ENCODE peak calls at places on chromosomes 2 and 18, in six cellular contexts. S is NT2/D1; Q is GM23248; H is CD8-positive, alpha-beta T cell; W is effector memory CD4-positive, alpha-beta T cell; P is OCI-LY7. I is an unnamed sample. For H3K9me3, the result is how much of the 10 kb centered on the place peaks cover.

GRCh38 chr18:3199942-3200645 is 19.7 kb downstream of the MYOM1 start:
- DNase-seq in W (no peak), H (no peak), P (no peak), Q (no peak), S (no peak), I (no peak)

GRCh38 chr2:96131152-96131817 is 7.0 kb downstream of the ASTL start:
- DNase-seq in Q (no peak), W (no peak), S (no peak), P (no peak), H (peak), I (no peak)

GRCh38 chr2:161417428-161418274 is 1.6 kb downstream of the TBR1 start:
- DNase-seq in P (no peak), Q (no peak), W (no peak), S (no peak), H (no peak), I (no peak)

GRCh38 chr2:221807706-221808105 is 235.6 kb upstream of the EPHA4 start:
- DNase-seq in H (no peak), Q (peak), P (no peak), W (no peak), S (no peak), I (no peak)

GRCh38 chr2:105609756-105610397 is 134.8 kb upstream of the NCK2 start:
- DNase-seq in Q (no peak), H (no peak), P (no peak), S (no peak), W (no peak), I (no peak)

GRCh38 chr2:190835303-190835930 is 45.2 kb upstream of the GLS start:
- DNase-seq in P (no peak), Q (peak), H (no peak), W (no peak), S (no peak), I (peak)

GRCh38 chr18:39173022-39173421 is 1607.4 kb upstream of the CELF4 start:
- DNase-seq in P (no peak), H (no peak), Q (no peak), W (no peak), S (no peak), I (no peak)

GRCh38 chr2:207487650-207488315 is 42.0 kb upstream of the CREB1 start:
- DNase-seq in P (no peak), S (no peak), H (no peak), Q (peak), W (no peak), I (peak)

GRCh38 chr2:176554107-176555048 is 285.1 kb downstream of the MTX2 start:
- DNase-seq in Q (peak), S (peak), H (no peak), W (no peak), P (peak), I (peak)

GRCh38 chr2:189580662-189581353 is at the start of gene SLC40A1:
- DNase-seq in Q (peak), H (peak), S (peak), P (no peak), W (peak), I (peak)

GRCh38 chr2:59701271-59701994 is 852.0 kb downstream of the BCL11A start:
- DNase-seq in P (no peak), H (no peak), Q (no peak), W (no peak), S (no peak), I (no peak)

GRCh38 chr2:28639836-28640235 is 111.8 kb upstream of the PPP1CB start:
- DNase-seq in P (no peak), H (no peak), S (no peak), W (no peak), Q (no peak), I (no peak)

GRCh38 chr2:138373993-138374408 is 127.6 kb upstream of the SPOPL start:
- DNase-seq in P (peak), H (no peak), Q (peak), S (peak), W (no peak), I (peak)

GRCh38 chr18:55124078-55124477 is 164.8 kb upstream of the CCDC68 start:
- DNase-seq in Q (peak), H (no peak), W (no peak), P (no peak), S (no peak), I (no peak)

GRCh38 chr18:21241224-21242131 is 554 bp upstream of the GREB1L start:
- DNase-seq in S (no peak), H (no peak), P (no peak), Q (peak), W (no peak), I (peak)

DNA sequence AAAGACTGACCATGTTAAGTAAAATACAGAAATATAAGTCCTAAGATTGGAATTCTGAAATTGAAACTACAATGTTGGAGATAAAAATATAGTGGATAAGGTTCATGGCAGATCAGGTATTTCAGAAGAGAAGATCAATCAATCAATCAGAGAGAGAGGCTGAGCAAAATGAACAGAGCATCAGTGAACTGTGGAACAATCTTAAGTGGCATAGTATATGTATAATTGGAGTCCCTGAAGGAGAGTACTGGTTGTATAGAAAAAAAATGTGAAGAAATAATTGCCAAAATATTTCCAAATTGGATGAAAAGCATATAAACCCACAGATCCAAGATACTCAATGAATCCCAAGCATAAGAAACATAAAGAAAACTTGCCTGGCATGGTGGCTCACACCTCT is 35.0 kb downstream of the ASB18 start:
- DNase-seq in Q (no peak), W (no peak), H (no peak), S (no peak), P (no peak), I (no peak)
- H3K9me3 ChIP-seq in Q (under half), W (under half), H (under half), S (under half), P (under half), I (half or more)

GRCh38 chr2:7983451-7983850 is 698.4 kb upstream of the ID2 start:
- DNase-seq in P (no peak), S (no peak), Q (no peak), W (no peak), H (no peak), I (no peak)

GRCh38 chr2:7984693-7985353 is 697.0 kb upstream of the ID2 start:
- DNase-seq in H (no peak), P (no peak), S (no peak), Q (no peak), W (no peak), I (no peak)

GRCh38 chr2:7977900-7978299 is 704.0 kb upstream of the ID2 start:
- DNase-seq in P (no peak), Q (no peak), S (no peak), H (no peak), W (no peak), I (no peak)

GRCh38 chr2:7983912-7984311 is 697.9 kb upstream of the ID2 start:
- DNase-seq in W (no peak), Q (no peak), H (no peak), P (no peak), S (no peak), I (no peak)

DNA sequence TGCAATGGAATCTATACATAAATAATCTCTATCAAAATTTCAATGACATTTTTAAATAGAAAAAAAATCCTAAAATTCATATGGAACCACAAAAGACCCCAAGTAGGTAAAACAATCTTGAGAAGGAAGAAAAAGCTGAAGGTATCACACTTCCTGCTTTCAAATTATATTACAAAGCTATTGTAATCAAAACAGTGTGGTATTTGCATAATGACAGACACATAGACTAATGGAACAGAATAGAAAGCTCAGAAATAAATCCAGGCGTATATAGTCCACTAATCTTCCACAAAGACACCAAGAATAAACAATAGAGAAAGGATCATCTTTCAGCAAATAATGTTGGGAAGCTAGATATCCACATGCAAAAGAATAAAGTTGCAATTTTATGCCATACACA is 699.8 kb upstream of the ID2 start:
- DNase-seq in S (no peak), H (no peak), W (no peak), P (no peak), Q (no peak), I (no peak)
- H3K9me3 ChIP-seq in S (under half), H (under half), W (under half), P (under half), Q (under half), I (under half)

GRCh38 chr2:147273106-147273505 is 571.7 kb upstream of the ACVR2A start:
- DNase-seq in H (no peak), S (no peak), P (no peak), Q (no peak), W (no peak), I (no peak)
- H3K9me3 ChIP-seq in H (under half), S (under half), P (under half), Q (under half), W (under half), I (under half)

DNA sequence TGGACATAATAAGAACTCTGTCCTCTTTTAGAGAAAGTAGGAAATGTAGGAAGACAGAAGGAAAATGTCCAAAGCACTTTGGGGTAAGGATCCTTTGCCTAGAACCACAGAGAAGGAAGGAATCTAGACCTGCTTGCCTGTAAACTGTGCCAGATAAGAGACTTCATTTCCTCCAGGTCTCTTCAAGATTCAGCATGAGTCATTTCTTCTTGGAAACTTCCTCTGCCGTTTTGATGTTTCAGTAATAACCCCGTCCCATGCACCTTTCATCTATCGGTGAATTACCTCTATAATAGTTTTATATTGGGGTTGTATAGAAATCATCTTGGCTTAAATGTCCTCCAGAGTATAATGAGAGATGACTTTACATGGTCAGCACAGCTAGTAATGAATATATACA is 63.2 kb upstream of the LRATD1 start:
- DNase-seq in W (no peak), Q (no peak), S (no peak), P (no peak), H (no peak), I (no peak)
- H3K9me3 ChIP-seq in W (under half), Q (under half), S (under half), P (under half), H (under half), I (under half)

DNA sequence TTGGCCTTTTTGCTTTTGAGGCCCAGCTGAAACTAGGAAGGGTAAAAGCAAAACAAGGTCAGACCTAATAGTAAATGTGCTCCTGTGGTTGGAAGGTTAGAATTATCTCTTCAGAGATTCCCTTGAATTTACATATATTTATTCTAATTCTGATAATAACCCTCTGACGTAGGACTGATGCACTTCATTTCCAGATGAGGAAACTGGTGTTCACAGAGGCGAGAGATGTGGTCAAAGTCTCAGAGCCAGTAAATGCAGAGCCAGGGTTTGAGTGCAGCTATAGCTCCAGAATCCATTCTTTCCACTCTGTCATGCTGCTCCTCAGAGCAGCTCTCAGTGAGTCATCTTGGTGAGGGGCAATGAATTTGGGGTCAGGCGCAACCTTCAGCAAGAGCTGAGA is 142.4 kb upstream of the FBXO11 start:
- DNase-seq in Q (no peak), P (no peak), W (no peak), S (no peak), H (no peak), I (no peak)
- H3K9me3 ChIP-seq in Q (under half), P (under half), W (under half), S (under half), H (under half), I (under half)

DNA sequence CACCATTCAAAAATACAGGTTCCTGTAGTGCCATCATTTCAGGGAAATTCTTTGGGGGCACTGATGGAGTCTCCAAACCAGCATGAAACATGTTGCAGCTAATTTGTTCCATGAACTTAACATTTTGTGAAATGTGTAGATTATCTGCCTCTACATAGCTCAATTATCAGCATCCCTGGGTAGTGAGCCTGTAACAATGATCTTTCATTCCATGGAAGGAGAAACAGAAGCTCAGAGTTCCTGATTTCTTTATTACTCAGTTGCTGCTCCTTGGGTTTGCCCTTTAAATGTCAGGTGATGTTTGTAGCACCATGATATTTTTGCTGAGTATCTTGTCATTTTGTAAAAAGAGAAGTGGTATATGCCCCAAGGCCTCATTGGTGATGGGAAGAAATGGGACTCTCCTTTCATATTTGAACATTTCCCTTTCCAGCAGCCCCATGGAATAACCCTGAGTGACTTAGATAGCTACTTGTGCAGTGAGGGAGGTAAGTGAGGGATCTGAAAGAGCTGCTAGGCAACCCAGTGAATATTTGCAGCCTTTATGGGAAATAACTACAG is 146.9 kb downstream of the CERS6 start:
- DNase-seq in H (no peak), P (no peak), W (no peak), Q (no peak), S (no peak), I (no peak)
- H3K9me3 ChIP-seq in H (under half), P (under half), W (under half), Q (under half), S (under half), I (under half)

DNA sequence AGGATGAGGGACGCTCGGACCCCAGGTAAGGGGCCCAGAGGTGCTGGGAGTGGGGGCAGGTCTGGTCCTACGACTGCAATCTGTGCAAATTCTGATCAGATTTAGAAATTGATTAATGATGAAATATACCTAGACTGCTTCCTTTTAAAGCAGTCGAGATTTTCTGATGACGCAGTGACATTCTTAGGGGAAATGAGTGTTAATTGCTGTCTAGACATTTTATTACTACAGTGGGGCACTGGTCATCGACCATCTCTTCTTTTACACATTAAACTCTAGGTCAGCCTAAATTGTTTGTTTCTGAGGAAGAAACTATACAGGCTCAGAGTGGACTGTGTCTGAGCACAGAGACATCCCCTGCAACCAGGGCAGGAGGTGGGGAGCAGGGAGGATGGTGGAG is 154.4 kb upstream of the SALL3 start:
- DNase-seq in Q (no peak), H (no peak), S (no peak), P (no peak), W (no peak), I (no peak)
- H3K9me3 ChIP-seq in Q (under half), H (under half), S (under half), P (under half), W (under half), I (under half)

GRCh38 chr2:182904844-182905243 is 38.4 kb upstream of the FRZB start:
- DNase-seq in P (no peak), S (no peak), W (no peak), H (no peak), Q (no peak), I (no peak)

GRCh38 chr2:182903566-182903965 is 37.1 kb upstream of the FRZB start:
- DNase-seq in W (no peak), H (no peak), S (no peak), P (no peak), Q (no peak), I (no peak)

GRCh38 chr2:182897137-182897536 is 30.7 kb upstream of the FRZB start:
- DNase-seq in W (no peak), P (no peak), Q (peak), H (no peak), S (no peak), I (no peak)

GRCh38 chr2:182898718-182899117 is 32.3 kb upstream of the FRZB start:
- DNase-seq in P (no peak), H (no peak), S (no peak), Q (no peak), W (no peak), I (no peak)

DNA sequence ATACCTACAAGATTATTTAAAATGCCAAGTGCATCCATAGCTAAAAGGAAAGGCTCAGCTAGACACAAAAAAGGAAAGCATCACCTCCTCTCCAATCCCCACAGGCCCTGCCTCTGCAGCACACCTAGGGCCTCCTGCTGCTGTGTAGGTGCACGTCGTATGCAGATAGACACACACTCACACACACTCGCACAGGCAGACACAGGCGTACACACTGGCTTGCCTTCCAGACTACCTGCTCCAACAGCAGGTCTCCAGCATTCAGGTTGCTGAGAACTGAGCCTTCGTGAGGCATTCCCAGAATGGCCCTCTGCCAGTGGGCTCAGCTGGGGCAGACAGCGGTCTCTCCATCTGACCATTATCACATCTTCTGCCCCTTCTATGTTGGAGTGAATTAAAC is 35.3 kb upstream of the FRZB start:
- DNase-seq in Q (no peak), W (no peak), P (no peak), H (no peak), S (no peak), I (no peak)
- H3K9me3 ChIP-seq in Q (under half), W (under half), P (under half), H (under half), S (under half), I (under half)

DNA sequence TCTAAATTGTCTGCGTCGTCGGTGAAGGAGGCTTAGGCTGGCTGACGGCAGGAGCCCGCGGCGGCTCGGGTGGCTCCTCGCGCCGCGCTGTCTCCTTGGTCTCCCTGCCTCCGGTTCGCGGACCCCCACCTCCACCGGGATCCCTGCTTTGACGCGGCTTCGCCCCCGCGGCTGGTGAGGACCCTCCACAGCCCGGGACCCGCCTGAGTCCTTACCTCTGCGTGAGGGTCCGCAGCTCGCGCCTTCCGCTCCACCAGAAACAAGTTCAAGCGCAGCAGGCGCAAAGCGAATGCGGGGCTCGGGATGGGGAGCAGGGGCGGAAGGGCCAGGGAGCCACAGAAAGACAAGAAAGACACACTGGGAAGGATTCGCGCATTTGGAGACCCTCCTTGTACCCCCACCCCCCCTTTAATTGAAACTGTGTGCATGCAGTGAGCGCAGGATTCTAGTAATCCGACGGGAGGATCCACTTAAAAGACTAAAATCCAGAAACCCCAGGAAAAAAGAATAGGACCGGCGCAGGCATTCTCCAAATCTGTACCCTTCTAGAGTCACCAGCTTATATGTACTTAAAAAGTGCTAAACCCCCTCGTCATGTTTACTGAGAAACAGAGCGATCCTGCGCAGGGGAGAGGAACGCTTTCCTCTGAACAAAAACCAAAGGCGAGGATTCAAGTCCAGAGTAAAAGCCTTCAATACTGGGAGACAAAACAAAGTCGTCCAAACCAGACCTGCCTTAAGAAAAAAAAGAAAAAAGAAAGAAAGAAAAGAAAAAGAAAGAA is 3.8 kb downstream of the PTGR3 start:
- DNase-seq in S (no peak), W (no peak), Q (no peak), P (no peak), H (no peak), I (peak)
- H3K9me3 ChIP-seq in S (under half), W (under half), Q (under half), P (under half), H (under half), I (under half)

GRCh38 chr18:10989486-10989885 is 159.9 kb downstream of the PIEZO2 start:
- DNase-seq in Q (no peak), W (no peak), P (no peak), S (no peak), H (no peak), I (no peak)

DNA sequence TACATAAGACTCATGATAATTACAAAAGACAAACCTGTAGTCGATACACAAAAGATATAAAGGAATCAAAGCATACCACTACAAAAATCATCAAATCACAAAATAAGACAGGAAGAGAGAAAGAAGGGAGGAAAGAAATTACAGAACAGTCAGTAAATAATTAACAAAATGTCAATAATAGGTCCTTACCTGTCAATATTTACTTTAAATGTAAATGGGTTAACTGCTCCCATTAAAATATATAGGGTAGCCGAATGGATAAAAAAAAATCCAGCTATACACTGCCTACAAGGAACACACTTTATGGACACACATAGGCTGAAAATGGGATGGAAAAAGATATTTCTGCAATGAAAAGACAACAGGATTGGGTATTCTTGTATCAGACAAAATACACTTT is 163.7 kb downstream of the PIEZO2 start:
- DNase-seq in H (no peak), Q (no peak), W (no peak), P (no peak), S (no peak), I (no peak)
- H3K9me3 ChIP-seq in H (under half), Q (under half), W (under half), P (under half), S (under half), I (half or more)